ENCODE peak calls at places on chromosomes 16 and 17, in six cellular contexts. U, F, R, M, A and S are unnamed samples.

GRCh38 chr16:2230376-2230775 is 5.9 kb upstream of the DNASE1L2 start:
- DNase-seq in M (no peak), A (no peak), R (no peak), U (peak; percentile 39), F (no peak), S (no peak)

GRCh38 chr17:52410781-52411180 is 252.3 kb upstream of the CA10 start:
- DNase-seq in A (no peak), U (no peak), M (no peak), R (no peak), F (no peak), S (no peak)

GRCh38 chr17:77254961-77255741 is 114.4 kb downstream of the SEC14L1 start:
- DNase-seq in F (peak; percentile 83), A (no peak), M (no peak), R (no peak), U (peak; percentile 75), S (no peak)

GRCh38 chr16:30896203-30896889 is at the start of gene CTF1:
- DNase-seq in M (peak; percentile 90), U (peak; percentile 81), R (no peak), A (no peak), F (peak; percentile 93), S (peak; percentile 81)

GRCh38 chr16:71937868-71938510 is 42.7 kb downstream of the IST1 start:
- DNase-seq in F (peak; percentile 52), M (no peak), U (no peak), R (no peak), A (no peak), S (no peak)

GRCh38 chr17:73261952-73262675 is 434 bp upstream of the CPSF4L start:
- DNase-seq in F (peak; percentile 71), A (no peak), U (no peak), M (peak; percentile 57), R (no peak), S (no peak)

GRCh38 chr17:33012522-33013033 is 20.9 kb downstream of the SPACA3 start:
- DNase-seq in F (peak; percentile 54), U (no peak), M (no peak), R (no peak), A (no peak), S (no peak)

GRCh38 chr16:2486645-2487516 is 12.0 kb downstream of the TBC1D24 start:
- DNase-seq in U (peak; percentile 85), F (no peak), A (peak; percentile 53), M (no peak), R (peak; percentile 50), S (no peak)

GRCh38 chr17:50903604-50904521 is 37.7 kb upstream of the TOB1 start:
- DNase-seq in R (peak; percentile 67), M (no peak), U (no peak), A (no peak), F (no peak), S (no peak)

GRCh38 chr16:85636234-85636812 is 23.2 kb downstream of the GSE1 start:
- DNase-seq in F (no peak), A (no peak), U (no peak), R (no peak), M (no peak), S (no peak)

GRCh38 chr17:30068465-30068864 is 48.2 kb upstream of the NSRP1 start:
- DNase-seq in A (no peak), U (no peak), F (no peak), R (no peak), M (no peak), S (no peak)

GRCh38 chr16:23244122-23244521 is 58.0 kb upstream of the SCNN1B start:
- DNase-seq in R (peak; percentile 17), F (no peak), U (no peak), A (no peak), M (no peak), S (no peak)

GRCh38 chr16:80197790-80198201 is 343.0 kb upstream of the DYNLRB2 start:
- DNase-seq in F (no peak), M (no peak), R (no peak), A (no peak), U (no peak), S (no peak)

GRCh38 chr17:17792143-17792550 is 44.6 kb downstream of the SREBF1 start:
- DNase-seq in U (no peak), M (no peak), A (no peak), F (no peak), R (no peak), S (no peak)

GRCh38 chr17:78674595-78675315 is 97.6 kb upstream of the DNAH17 start:
- DNase-seq in F (peak; percentile 88), R (no peak), M (no peak), A (no peak), U (no peak), S (no peak)

GRCh38 chr17:1095093-1095852 is 84.5 kb downstream of the ABR start:
- DNase-seq in R (no peak), F (no peak), A (no peak), U (peak; percentile 88), M (no peak), S (no peak)

GRCh38 chr17:38601539-38602351 is 4.0 kb downstream of the SRCIN1 start:
- DNase-seq in M (no peak), R (no peak), A (no peak), F (peak; percentile 89), U (no peak), S (no peak)